ENCODE peak calls at places on chromosomes 7 and 10, in ten cellular contexts. H, Y, I, Q, L, A, F, U, Z and D are unnamed samples.

GRCh38 chr7:134823400-134823799 is 44.0 kb downstream of the CALD1 start:
- DNase-seq in H (no peak), Y (no peak), L (no peak), Z (no peak), A (no peak), Q (no peak), I (no peak), F (no peak), U (no peak), D (no peak)

GRCh38 chr10:30057421-30057841 is 2.0 kb downstream of the JCAD start:
- DNase-seq in I (peak; percentile 79), L (no peak), Y (no peak), F (no peak), U (no peak), H (no peak), Q (no peak), Z (no peak), A (no peak), D (no peak)

GRCh38 chr7:94556028-94556427 is 46.4 kb downstream of the CASD1 start:
- DNase-seq in L (no peak), H (no peak), F (no peak), Y (no peak), U (no peak), Z (no peak), I (no peak), A (no peak), Q (no peak), D (no peak)

GRCh38 chr10:107545717-107546116 is 381.2 kb upstream of the SORCS1 start:
- DNase-seq in Z (no peak), A (no peak), Y (no peak), L (no peak), U (no peak), H (no peak), I (no peak), F (no peak), Q (no peak), D (peak; percentile 69)

GRCh38 chr7:87414400-87415188 is 60.9 kb downstream of the ABCB4 start:
- DNase-seq in A (no peak), U (no peak), Y (no peak), Q (no peak), L (no peak), H (no peak), Z (no peak), F (no peak), I (no peak), D (no peak)

GRCh38 chr7:151993977-151994676 is 31.3 kb upstream of the GALNT11 start:
- DNase-seq in L (no peak), F (no peak), Q (no peak), I (no peak), Z (no peak), U (no peak), H (no peak), Y (no peak), A (no peak), D (no peak)

GRCh38 chr10:87816842-87817178 is 1.2 kb downstream of the ATAD1 start:
- DNase-seq in I (no peak), F (no peak), H (no peak), U (no peak), A (no peak), Z (no peak), Y (no peak), Q (no peak), L (no peak), D (no peak)

GRCh38 chr10:100743626-100744135 is 1.7 kb upstream of the PAX2 start:
- DNase-seq in U (no peak), Z (peak; percentile 49), Y (peak; percentile 54), F (no peak), A (no peak), I (peak; percentile 80), H (peak; percentile 68), Q (no peak), L (peak; percentile 52), D (no peak)

GRCh38 chr7:149844445-149844844 is 6.3 kb downstream of the ZNF862 start:
- DNase-seq in F (no peak), Y (no peak), U (no peak), Z (no peak), Q (no peak), A (no peak), H (no peak), L (no peak), I (no peak), D (no peak)

GRCh38 chr10:3400368-3400767 is 227.8 kb upstream of the PITRM1 start:
- DNase-seq in I (no peak), Q (no peak), U (no peak), A (no peak), Y (no peak), Z (no peak), H (no peak), F (no peak), L (no peak), D (no peak)

GRCh38 chr7:24029068-24029467 is 254.9 kb upstream of the NPY start:
- DNase-seq in H (no peak), F (no peak), U (no peak), L (no peak), Y (no peak), Q (no peak), A (no peak), I (no peak), Z (no peak), D (no peak)

GRCh38 chr7:131480384-131481315 is 75.8 kb downstream of the PODXL start:
- DNase-seq in U (no peak), A (no peak), F (no peak), H (no peak), Y (no peak), L (no peak), I (no peak), Q (no peak), Z (no peak), D (no peak)

GRCh38 chr10:105540381-105540780 is 899.3 kb downstream of the SORCS3 start:
- DNase-seq in H (no peak), L (no peak), Z (no peak), Q (no peak), U (no peak), I (no peak), F (no peak), A (no peak), Y (no peak), D (no peak)

GRCh38 chr7:111756687-111757178 is 194.4 kb upstream of the IMMP2L start:
- DNase-seq in I (no peak), Z (no peak), L (no peak), U (no peak), Q (no peak), H (peak; percentile 88), Y (peak; percentile 11), F (no peak), A (peak; percentile 44), D (no peak)

GRCh38 chr7:112740667-112741066 is 49.5 kb downstream of the TMEM168 start:
- DNase-seq in H (no peak), U (no peak), Q (no peak), L (no peak), Z (no peak), A (no peak), F (no peak), Y (no peak), I (no peak), D (no peak)

GRCh38 chr10:90352288-90352687 is 505.6 kb downstream of the HTR7 start:
- DNase-seq in I (no peak), A (no peak), F (no peak), Q (no peak), Z (no peak), U (no peak), H (no peak), Y (no peak), L (no peak), D (no peak)

GRCh38 chr7:158431941-158432347 is 155.7 kb downstream of the PTPRN2 start:
- DNase-seq in F (no peak), H (peak; percentile 97), L (peak; percentile 86), Q (peak; percentile 43), Y (peak; percentile 76), A (no peak), Z (peak; percentile 79), U (no peak), I (peak; percentile 54), D (no peak)

DNA sequence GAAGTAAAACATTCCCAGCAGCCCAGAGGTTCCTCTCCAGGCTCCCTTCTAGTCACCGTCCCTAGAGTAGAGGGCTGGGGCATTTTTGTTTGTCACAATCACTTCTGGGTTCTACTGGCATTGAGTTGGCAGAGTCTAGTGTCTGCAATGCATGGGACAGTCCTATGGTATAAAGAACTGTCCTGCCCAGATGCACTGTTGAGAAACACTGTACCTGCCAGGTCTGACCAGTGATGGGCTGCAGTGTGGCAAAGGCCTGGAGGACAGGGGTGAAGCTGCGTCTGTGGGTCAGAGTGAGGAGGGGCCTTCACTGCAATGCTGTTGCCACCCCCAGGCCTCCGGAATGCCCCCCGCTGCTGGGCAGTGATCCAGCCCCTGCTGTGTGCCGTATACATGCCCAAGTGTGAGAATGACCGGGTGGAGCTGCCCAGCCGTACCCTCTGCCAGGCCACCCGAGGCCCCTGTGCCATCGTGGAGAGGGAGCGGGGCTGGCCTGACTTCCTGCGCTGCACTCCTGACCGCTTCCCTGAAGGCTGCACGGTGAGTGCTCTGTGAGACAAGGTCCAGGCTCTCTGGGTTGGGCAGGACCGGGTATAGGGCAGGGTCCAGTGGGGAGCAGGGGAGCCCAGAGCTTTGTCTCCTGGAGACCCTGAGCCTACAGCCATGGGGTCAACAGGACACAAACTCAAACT is 14.8 kb downstream of the SMO start:
- DNase-seq in F (no peak), H (peak; percentile 53), A (no peak), Q (no peak), I (no peak), Y (no peak), Z (no peak), L (no peak), U (no peak), D (no peak)
- TF ChIP-seq POLR2A in F (no peak), H (no peak), A (no peak), Q (no peak), I (no peak), Y (no peak), Z (no peak), L (no peak), U (no peak), D (no peak)

GRCh38 chr7:93327006-93327633 is 95.0 kb downstream of the VPS50 start:
- DNase-seq in A (no peak), L (no peak), U (no peak), Z (no peak), F (no peak), I (peak; percentile 15), Q (no peak), Y (no peak), H (no peak), D (no peak)
- TF ChIP-seq POLR2AphosphoS5 in A (no peak), L (no peak), U (no peak), Z (no peak), F (no peak), I (no peak), Q (no peak), Y (no peak), H (no peak), D (no peak)

GRCh38 chr10:92691591-92692084 is 1.9 kb downstream of the HHEX start:
- DNase-seq in A (no peak), U (no peak), F (no peak), Y (peak; percentile 45), I (no peak), H (peak; percentile 78), Z (peak; percentile 76), Q (no peak), L (peak; percentile 33), D (peak; percentile 95)
- H3K4me3 ChIP-seq in A (peak overlapping the region; percentile 61), U (no peak overlapping the region), F (peak overlapping the region; percentile 52), Y (peak overlapping the region; percentile 76), I (no peak overlapping the region), H (no peak overlapping the region), Z (peak overlapping the region; percentile 80), Q (no peak overlapping the region), L (peak overlapping the region; percentile 70), D (peak overlapping the region; percentile 81)

GRCh38 chr7:147081117-147081516 is 964.5 kb downstream of the CNTNAP2 start:
- DNase-seq in L (no peak), Y (no peak), I (no peak), U (no peak), H (no peak), Q (no peak), Z (no peak), A (no peak), F (no peak), D (no peak)
- TF ChIP-seq POLR2A in L (no peak), Y (no peak), I (no peak), U (no peak), H (no peak), Q (no peak), Z (no peak), A (no peak), F (no peak), D (no peak)